ENCODE peak calls at places on chromosomes 3 and 15, in ten cellular contexts. One of them, this sample, is unnamed.

GRCh38 chr3:37523361-37523760 is 338.3 kb upstream of the CTDSPL start:
- DNase-seq in left cardiac atrium: no peak
- DNase-seq in HFFc6: no peak
- DNase-seq in mucosa of gallbladder: no peak
- DNase-seq in GM10248: no peak
- DNase-seq in hepatocyte: no peak
- DNase-seq in MCF 10A: no peak
- DNase-seq in neural crest cell: no peak
- DNase-seq in H4: no peak
- DNase-seq in activated CD4-positive, alpha-beta T cell treated with anti-CD3 and anti-CD28 coated beads, Interleukin-2, amount 10 ng/mL, durations not matched to agents 7 days and 5 days: no peak
- DNase-seq in this sample: no peak

GRCh38 chr3:58241321-58242044 is 3.9 kb downstream of the ABHD6 start:
- DNase-seq in activated CD4-positive, alpha-beta T cell treated with anti-CD3 and anti-CD28 coated beads, Interleukin-2, amount 10 ng/mL, durations not matched to agents 7 days and 5 days: no peak
- DNase-seq in HFFc6: peak; percentile 22
- DNase-seq in MCF 10A: no peak
- DNase-seq in neural crest cell: no peak
- DNase-seq in left cardiac atrium: no peak
- DNase-seq in mucosa of gallbladder: no peak
- DNase-seq in GM10248: no peak
- DNase-seq in H4: no peak
- DNase-seq in hepatocyte: no peak
- DNase-seq in this sample: no peak

GRCh38 chr15:69685524-69686452 is 233.2 kb downstream of the RPLP1 start:
- DNase-seq in MCF 10A: peak; percentile 4
- DNase-seq in HFFc6: no peak
- DNase-seq in hepatocyte: no peak
- DNase-seq in mucosa of gallbladder: no peak
- DNase-seq in left cardiac atrium: no peak
- DNase-seq in neural crest cell: no peak
- DNase-seq in H4: no peak
- DNase-seq in GM10248: no peak
- DNase-seq in activated CD4-positive, alpha-beta T cell treated with anti-CD3 and anti-CD28 coated beads, Interleukin-2, amount 10 ng/mL, durations not matched to agents 7 days and 5 days: no peak
- DNase-seq in this sample: no peak

GRCh38 chr3:154801729-154802128 is 278.4 kb upstream of the MME start:
- DNase-seq in neural crest cell: no peak
- DNase-seq in H4: no peak
- DNase-seq in activated CD4-positive, alpha-beta T cell treated with anti-CD3 and anti-CD28 coated beads, Interleukin-2, amount 10 ng/mL, durations not matched to agents 7 days and 5 days: no peak
- DNase-seq in MCF 10A: no peak
- DNase-seq in left cardiac atrium: no peak
- DNase-seq in HFFc6: no peak
- DNase-seq in hepatocyte: no peak
- DNase-seq in mucosa of gallbladder: no peak
- DNase-seq in GM10248: no peak
- DNase-seq in this sample: no peak

GRCh38 chr3:125191730-125192129 is 20.8 kb downstream of the SLC12A8 start:
- DNase-seq in hepatocyte: no peak
- DNase-seq in mucosa of gallbladder: no peak
- DNase-seq in GM10248: no peak
- DNase-seq in H4: no peak
- DNase-seq in HFFc6: no peak
- DNase-seq in left cardiac atrium: no peak
- DNase-seq in MCF 10A: no peak
- DNase-seq in activated CD4-positive, alpha-beta T cell treated with anti-CD3 and anti-CD28 coated beads, Interleukin-2, amount 10 ng/mL, durations not matched to agents 7 days and 5 days: no peak
- DNase-seq in neural crest cell: no peak
- DNase-seq in this sample: no peak

GRCh38 chr3:152285509-152285908 is 16.8 kb downstream of the MBNL1 start:
- DNase-seq in mucosa of gallbladder: no peak
- DNase-seq in hepatocyte: no peak
- DNase-seq in H4: no peak
- DNase-seq in HFFc6: no peak
- DNase-seq in MCF 10A: no peak
- DNase-seq in activated CD4-positive, alpha-beta T cell treated with anti-CD3 and anti-CD28 coated beads, Interleukin-2, amount 10 ng/mL, durations not matched to agents 7 days and 5 days: no peak
- DNase-seq in neural crest cell: no peak
- DNase-seq in left cardiac atrium: no peak
- DNase-seq in GM10248: no peak
- DNase-seq in this sample: no peak

GRCh38 chr3:125192190-125193035 is 20.1 kb downstream of the SLC12A8 start:
- DNase-seq in hepatocyte: peak; percentile 31
- DNase-seq in left cardiac atrium: no peak
- DNase-seq in HFFc6: no peak
- DNase-seq in activated CD4-positive, alpha-beta T cell treated with anti-CD3 and anti-CD28 coated beads, Interleukin-2, amount 10 ng/mL, durations not matched to agents 7 days and 5 days: no peak
- DNase-seq in GM10248: peak; percentile 80
- DNase-seq in neural crest cell: no peak
- DNase-seq in H4: no peak
- DNase-seq in mucosa of gallbladder: no peak
- DNase-seq in MCF 10A: no peak
- DNase-seq in this sample: no peak

GRCh38 chr3:159798951-159799350 is 189.7 kb upstream of the IL12A start:
- DNase-seq in H4: no peak
- DNase-seq in neural crest cell: no peak
- DNase-seq in hepatocyte: peak; percentile 54
- DNase-seq in MCF 10A: no peak
- DNase-seq in activated CD4-positive, alpha-beta T cell treated with anti-CD3 and anti-CD28 coated beads, Interleukin-2, amount 10 ng/mL, durations not matched to agents 7 days and 5 days: no peak
- DNase-seq in HFFc6: peak; percentile 71
- DNase-seq in GM10248: no peak
- DNase-seq in left cardiac atrium: no peak
- DNase-seq in mucosa of gallbladder: no peak
- DNase-seq in this sample: no peak

GRCh38 chr3:151579571-151580270 is 118.9 kb upstream of the IGSF10 start:
- DNase-seq in MCF 10A: no peak
- DNase-seq in H4: peak; percentile 30
- DNase-seq in left cardiac atrium: peak; percentile 25
- DNase-seq in HFFc6: no peak
- DNase-seq in neural crest cell: no peak
- DNase-seq in mucosa of gallbladder: no peak
- DNase-seq in hepatocyte: no peak
- DNase-seq in activated CD4-positive, alpha-beta T cell treated with anti-CD3 and anti-CD28 coated beads, Interleukin-2, amount 10 ng/mL, durations not matched to agents 7 days and 5 days: no peak
- DNase-seq in GM10248: no peak
- DNase-seq in this sample: no peak

GRCh38 chr3:64161481-64161952 is 63.7 kb downstream of the PRICKLE2 start:
- DNase-seq in mucosa of gallbladder: no peak
- DNase-seq in MCF 10A: peak; percentile 52
- DNase-seq in neural crest cell: no peak
- DNase-seq in left cardiac atrium: no peak
- DNase-seq in HFFc6: no peak
- DNase-seq in GM10248: no peak
- DNase-seq in H4: peak; percentile 80
- DNase-seq in hepatocyte: no peak
- DNase-seq in activated CD4-positive, alpha-beta T cell treated with anti-CD3 and anti-CD28 coated beads, Interleukin-2, amount 10 ng/mL, durations not matched to agents 7 days and 5 days: no peak
- DNase-seq in this sample: no peak

GRCh38 chr3:128430276-128430675 is 36.4 kb downstream of the DNAJB8 start:
- DNase-seq in mucosa of gallbladder: no peak
- DNase-seq in MCF 10A: no peak
- DNase-seq in GM10248: no peak
- DNase-seq in activated CD4-positive, alpha-beta T cell treated with anti-CD3 and anti-CD28 coated beads, Interleukin-2, amount 10 ng/mL, durations not matched to agents 7 days and 5 days: no peak
- DNase-seq in HFFc6: no peak
- DNase-seq in hepatocyte: no peak
- DNase-seq in neural crest cell: no peak
- DNase-seq in left cardiac atrium: no peak
- DNase-seq in H4: no peak
- DNase-seq in this sample: no peak

GRCh38 chr3:44045476-44046275 is 196.0 kb upstream of the TOPAZ1 start:
- DNase-seq in MCF 10A: no peak
- DNase-seq in neural crest cell: no peak
- DNase-seq in H4: peak; percentile 42
- DNase-seq in HFFc6: peak; percentile 32
- DNase-seq in GM10248: peak; percentile 76
- DNase-seq in activated CD4-positive, alpha-beta T cell treated with anti-CD3 and anti-CD28 coated beads, Interleukin-2, amount 10 ng/mL, durations not matched to agents 7 days and 5 days: no peak
- DNase-seq in left cardiac atrium: peak; percentile 30
- DNase-seq in mucosa of gallbladder: peak; percentile 19
- DNase-seq in hepatocyte: peak; percentile 53
- DNase-seq in this sample: no peak

GRCh38 chr15:52010633-52011595 is 8.1 kb upstream of the MAPK6 start:
- DNase-seq in hepatocyte: no peak
- DNase-seq in left cardiac atrium: no peak
- DNase-seq in H4: peak; percentile 78
- DNase-seq in mucosa of gallbladder: peak; percentile 56
- DNase-seq in neural crest cell: no peak
- DNase-seq in HFFc6: peak; percentile 89
- DNase-seq in GM10248: no peak
- DNase-seq in activated CD4-positive, alpha-beta T cell treated with anti-CD3 and anti-CD28 coated beads, Interleukin-2, amount 10 ng/mL, durations not matched to agents 7 days and 5 days: no peak
- DNase-seq in MCF 10A: peak; percentile 95
- DNase-seq in this sample: no peak

GRCh38 chr3:158727499-158728377 is 4.5 kb downstream of the RARRES1 start:
- DNase-seq in mucosa of gallbladder: peak; percentile 74
- DNase-seq in hepatocyte: peak; percentile 86
- DNase-seq in neural crest cell: peak; percentile 51
- DNase-seq in activated CD4-positive, alpha-beta T cell treated with anti-CD3 and anti-CD28 coated beads, Interleukin-2, amount 10 ng/mL, durations not matched to agents 7 days and 5 days: peak; percentile 71
- DNase-seq in H4: peak; percentile 78
- DNase-seq in HFFc6: peak; percentile 63
- DNase-seq in MCF 10A: peak; percentile 72
- DNase-seq in left cardiac atrium: no peak
- DNase-seq in GM10248: peak; percentile 77
- DNase-seq in this sample: peak; percentile 39

GRCh38 chr3:134852893-134853351 is 57.9 kb downstream of the EPHB1 start:
- DNase-seq in mucosa of gallbladder: no peak
- DNase-seq in GM10248: peak; percentile 72
- DNase-seq in MCF 10A: no peak
- DNase-seq in neural crest cell: no peak
- DNase-seq in activated CD4-positive, alpha-beta T cell treated with anti-CD3 and anti-CD28 coated beads, Interleukin-2, amount 10 ng/mL, durations not matched to agents 7 days and 5 days: peak; percentile 32
- DNase-seq in hepatocyte: no peak
- DNase-seq in H4: no peak
- DNase-seq in HFFc6: no peak
- DNase-seq in left cardiac atrium: no peak
- DNase-seq in this sample: no peak

GRCh38 chr3:157436583-157437300 is at the start of gene PTX3:
- DNase-seq in neural crest cell: peak; percentile 30
- DNase-seq in GM10248: no peak
- DNase-seq in H4: peak; percentile 75
- DNase-seq in MCF 10A: peak; percentile 83
- DNase-seq in hepatocyte: peak; percentile 56
- DNase-seq in HFFc6: peak; percentile 68
- DNase-seq in left cardiac atrium: peak; percentile 51
- DNase-seq in activated CD4-positive, alpha-beta T cell treated with anti-CD3 and anti-CD28 coated beads, Interleukin-2, amount 10 ng/mL, durations not matched to agents 7 days and 5 days: no peak
- DNase-seq in mucosa of gallbladder: peak; percentile 19
- DNase-seq in this sample: no peak

GRCh38 chr3:188533612-188534357 is 379.8 kb downstream of the LPP start:
- DNase-seq in neural crest cell: no peak
- DNase-seq in activated CD4-positive, alpha-beta T cell treated with anti-CD3 and anti-CD28 coated beads, Interleukin-2, amount 10 ng/mL, durations not matched to agents 7 days and 5 days: no peak
- DNase-seq in left cardiac atrium: no peak
- DNase-seq in GM10248: no peak
- DNase-seq in hepatocyte: no peak
- DNase-seq in HFFc6: no peak
- DNase-seq in MCF 10A: peak; percentile 41
- DNase-seq in H4: no peak
- DNase-seq in mucosa of gallbladder: no peak
- DNase-seq in this sample: no peak

GRCh38 chr3:49476563-49476962 is 6.5 kb downstream of the DAG1 start:
- DNase-seq in GM10248: no peak
- DNase-seq in left cardiac atrium: no peak
- DNase-seq in HFFc6: no peak
- DNase-seq in MCF 10A: no peak
- DNase-seq in neural crest cell: no peak
- DNase-seq in hepatocyte: no peak
- DNase-seq in mucosa of gallbladder: no peak
- DNase-seq in H4: no peak
- DNase-seq in activated CD4-positive, alpha-beta T cell treated with anti-CD3 and anti-CD28 coated beads, Interleukin-2, amount 10 ng/mL, durations not matched to agents 7 days and 5 days: peak; percentile 40
- DNase-seq in this sample: no peak

GRCh38 chr3:126130081-126130855 is 46.3 kb upstream of the SLC41A3 start:
- DNase-seq in MCF 10A: no peak
- DNase-seq in hepatocyte: no peak
- DNase-seq in left cardiac atrium: peak; percentile 8
- DNase-seq in GM10248: no peak
- DNase-seq in neural crest cell: no peak
- DNase-seq in HFFc6: no peak
- DNase-seq in mucosa of gallbladder: no peak
- DNase-seq in H4: no peak
- DNase-seq in activated CD4-positive, alpha-beta T cell treated with anti-CD3 and anti-CD28 coated beads, Interleukin-2, amount 10 ng/mL, durations not matched to agents 7 days and 5 days: no peak
- DNase-seq in this sample: peak; percentile 3

GRCh38 chr15:87347806-87348515 is 908.6 kb downstream of the NTRK3 start:
- DNase-seq in MCF 10A: no peak
- DNase-seq in GM10248: no peak
- DNase-seq in hepatocyte: no peak
- DNase-seq in HFFc6: no peak
- DNase-seq in activated CD4-positive, alpha-beta T cell treated with anti-CD3 and anti-CD28 coated beads, Interleukin-2, amount 10 ng/mL, durations not matched to agents 7 days and 5 days: no peak
- DNase-seq in left cardiac atrium: no peak
- DNase-seq in H4: peak; percentile 71
- DNase-seq in mucosa of gallbladder: no peak
- DNase-seq in neural crest cell: no peak
- DNase-seq in this sample: no peak

GRCh38 chr3:171374661-171375285 is 85.4 kb downstream of the TNIK start:
- DNase-seq in neural crest cell: no peak
- DNase-seq in H4: no peak
- DNase-seq in HFFc6: peak; percentile 78
- DNase-seq in MCF 10A: peak; percentile 16
- DNase-seq in hepatocyte: no peak
- DNase-seq in left cardiac atrium: no peak
- DNase-seq in activated CD4-positive, alpha-beta T cell treated with anti-CD3 and anti-CD28 coated beads, Interleukin-2, amount 10 ng/mL, durations not matched to agents 7 days and 5 days: no peak
- DNase-seq in GM10248: no peak
- DNase-seq in mucosa of gallbladder: no peak
- DNase-seq in this sample: peak; percentile 35

GRCh38 chr3:104763007-104763406 is 603.7 kb upstream of the ALCAM start:
- DNase-seq in mucosa of gallbladder: no peak
- DNase-seq in neural crest cell: no peak
- DNase-seq in hepatocyte: no peak
- DNase-seq in GM10248: no peak
- DNase-seq in activated CD4-positive, alpha-beta T cell treated with anti-CD3 and anti-CD28 coated beads, Interleukin-2, amount 10 ng/mL, durations not matched to agents 7 days and 5 days: no peak
- DNase-seq in HFFc6: peak; percentile 56
- DNase-seq in left cardiac atrium: no peak
- DNase-seq in MCF 10A: peak; percentile 36
- DNase-seq in H4: no peak
- DNase-seq in this sample: no peak

GRCh38 chr15:74170845-74171578 is 2.5 kb upstream of the ISLR start:
- DNase-seq in HFFc6: no peak
- DNase-seq in left cardiac atrium: no peak
- DNase-seq in mucosa of gallbladder: no peak
- DNase-seq in H4: no peak
- DNase-seq in GM10248: no peak
- DNase-seq in MCF 10A: no peak
- DNase-seq in activated CD4-positive, alpha-beta T cell treated with anti-CD3 and anti-CD28 coated beads, Interleukin-2, amount 10 ng/mL, durations not matched to agents 7 days and 5 days: no peak
- DNase-seq in hepatocyte: no peak
- DNase-seq in neural crest cell: no peak
- DNase-seq in this sample: no peak

GRCh38 chr3:13352621-13353131 is 67.4 kb downstream of the NUP210 start:
- DNase-seq in MCF 10A: peak; percentile 3
- DNase-seq in mucosa of gallbladder: no peak
- DNase-seq in neural crest cell: no peak
- DNase-seq in activated CD4-positive, alpha-beta T cell treated with anti-CD3 and anti-CD28 coated beads, Interleukin-2, amount 10 ng/mL, durations not matched to agents 7 days and 5 days: no peak
- DNase-seq in HFFc6: peak; percentile 17
- DNase-seq in hepatocyte: no peak
- DNase-seq in GM10248: no peak
- DNase-seq in left cardiac atrium: no peak
- DNase-seq in H4: peak; percentile 30
- DNase-seq in this sample: no peak

GRCh38 chr15:90037510-90037860 is 36.4 kb downstream of the ZNF710 start:
- DNase-seq in left cardiac atrium: peak; percentile 0
- DNase-seq in HFFc6: peak; percentile 62
- DNase-seq in mucosa of gallbladder: no peak
- DNase-seq in MCF 10A: no peak
- DNase-seq in GM10248: no peak
- DNase-seq in activated CD4-positive, alpha-beta T cell treated with anti-CD3 and anti-CD28 coated beads, Interleukin-2, amount 10 ng/mL, durations not matched to agents 7 days and 5 days: no peak
- DNase-seq in hepatocyte: no peak
- DNase-seq in neural crest cell: no peak
- DNase-seq in H4: no peak
- DNase-seq in this sample: no peak

GRCh38 chr3:61560452-61561373 is 658 bp upstream of the PTPRG start:
- DNase-seq in activated CD4-positive, alpha-beta T cell treated with anti-CD3 and anti-CD28 coated beads, Interleukin-2, amount 10 ng/mL, durations not matched to agents 7 days and 5 days: peak; percentile 56
- DNase-seq in MCF 10A: peak; percentile 93
- DNase-seq in hepatocyte: peak; percentile 90
- DNase-seq in left cardiac atrium: peak; percentile 90
- DNase-seq in neural crest cell: peak; percentile 65
- DNase-seq in GM10248: peak; percentile 53
- DNase-seq in HFFc6: peak; percentile 76
- DNase-seq in H4: peak; percentile 46
- DNase-seq in mucosa of gallbladder: peak; percentile 70
- DNase-seq in this sample: peak; percentile 85

GRCh38 chr15:52183562-52184173 is 7.5 kb downstream of the GNB5 start:
- DNase-seq in left cardiac atrium: no peak
- DNase-seq in neural crest cell: peak; percentile 36
- DNase-seq in hepatocyte: peak; percentile 60
- DNase-seq in MCF 10A: peak; percentile 55
- DNase-seq in H4: no peak
- DNase-seq in HFFc6: peak; percentile 21
- DNase-seq in activated CD4-positive, alpha-beta T cell treated with anti-CD3 and anti-CD28 coated beads, Interleukin-2, amount 10 ng/mL, durations not matched to agents 7 days and 5 days: peak; percentile 25
- DNase-seq in mucosa of gallbladder: peak; percentile 47
- DNase-seq in GM10248: no peak
- DNase-seq in this sample: peak; percentile 70

GRCh38 chr3:149362361-149362760 is 15.1 kb downstream of the TM4SF1 start:
- DNase-seq in GM10248: no peak
- DNase-seq in left cardiac atrium: no peak
- DNase-seq in hepatocyte: no peak
- DNase-seq in H4: no peak
- DNase-seq in MCF 10A: no peak
- DNase-seq in neural crest cell: no peak
- DNase-seq in mucosa of gallbladder: no peak
- DNase-seq in HFFc6: no peak
- DNase-seq in activated CD4-positive, alpha-beta T cell treated with anti-CD3 and anti-CD28 coated beads, Interleukin-2, amount 10 ng/mL, durations not matched to agents 7 days and 5 days: no peak
- DNase-seq in this sample: no peak

This sample was measured in WERI-Rb-1.